ENCODE peak calls at places on chromosomes 2 and 18, in seven cellular contexts. One of them, this sample, is unnamed.

GRCh38 chr2:151575338-151575737 is 158.9 kb downstream of the NEB start:
- DNase-seq in stimulated activated naive CD8-positive, alpha-beta T cell treated with anti-CD3 and anti-CD28 coated beads, Interleukin-15, amount 100 ng/mL, for 72 hours: no peak
- DNase-seq in activated T-cell treated with anti-CD3 and anti-CD28 coated beads, Interleukin-2, amount 50 U/mL, for 1 hour: no peak
- DNase-seq in pancreas: no peak
- DNase-seq in fibroblast of mammary gland: peak
- DNase-seq in A172: peak
- DNase-seq in GM13976: no peak
- DNase-seq in this sample: no peak

GRCh38 chr2:20972110-20972509 is 71.8 kb downstream of the APOB start:
- DNase-seq in activated T-cell treated with anti-CD3 and anti-CD28 coated beads, Interleukin-2, amount 50 U/mL, for 1 hour: no peak
- DNase-seq in stimulated activated naive CD8-positive, alpha-beta T cell treated with anti-CD3 and anti-CD28 coated beads, Interleukin-15, amount 100 ng/mL, for 72 hours: no peak
- DNase-seq in GM13976: no peak
- DNase-seq in fibroblast of mammary gland: no peak
- DNase-seq in pancreas: no peak
- DNase-seq in A172: no peak
- DNase-seq in this sample: no peak

GRCh38 chr2:138078153-138078552 is 113.9 kb downstream of the HNMT start:
- DNase-seq in stimulated activated naive CD8-positive, alpha-beta T cell treated with anti-CD3 and anti-CD28 coated beads, Interleukin-15, amount 100 ng/mL, for 72 hours: no peak
- DNase-seq in activated T-cell treated with anti-CD3 and anti-CD28 coated beads, Interleukin-2, amount 50 U/mL, for 1 hour: no peak
- DNase-seq in pancreas: no peak
- DNase-seq in A172: no peak
- DNase-seq in fibroblast of mammary gland: no peak
- DNase-seq in GM13976: no peak
- DNase-seq in this sample: no peak

GRCh38 chr2:96163768-96164429 is 18.7 kb upstream of the DUSP2 start:
- DNase-seq in GM13976: peak
- DNase-seq in A172: no peak
- DNase-seq in fibroblast of mammary gland: no peak
- DNase-seq in stimulated activated naive CD8-positive, alpha-beta T cell treated with anti-CD3 and anti-CD28 coated beads, Interleukin-15, amount 100 ng/mL, for 72 hours: peak
- DNase-seq in activated T-cell treated with anti-CD3 and anti-CD28 coated beads, Interleukin-2, amount 50 U/mL, for 1 hour: peak
- DNase-seq in pancreas: peak
- DNase-seq in this sample: peak

GRCh38 chr18:36493349-36494281 is 196.1 kb downstream of the FHOD3 start:
- DNase-seq in activated T-cell treated with anti-CD3 and anti-CD28 coated beads, Interleukin-2, amount 50 U/mL, for 1 hour: no peak
- DNase-seq in pancreas: no peak
- DNase-seq in fibroblast of mammary gland: peak
- DNase-seq in GM13976: no peak
- DNase-seq in A172: no peak
- DNase-seq in stimulated activated naive CD8-positive, alpha-beta T cell treated with anti-CD3 and anti-CD28 coated beads, Interleukin-15, amount 100 ng/mL, for 72 hours: no peak
- DNase-seq in this sample: no peak

GRCh38 chr2:29238497-29238896 is 123.3 kb downstream of the CLIP4 start:
- DNase-seq in stimulated activated naive CD8-positive, alpha-beta T cell treated with anti-CD3 and anti-CD28 coated beads, Interleukin-15, amount 100 ng/mL, for 72 hours: no peak
- DNase-seq in activated T-cell treated with anti-CD3 and anti-CD28 coated beads, Interleukin-2, amount 50 U/mL, for 1 hour: no peak
- DNase-seq in GM13976: peak
- DNase-seq in fibroblast of mammary gland: peak
- DNase-seq in pancreas: peak
- DNase-seq in A172: peak
- DNase-seq in this sample: no peak

GRCh38 chr2:232275670-232276069 is 102.9 kb upstream of the ALPP start:
- DNase-seq in activated T-cell treated with anti-CD3 and anti-CD28 coated beads, Interleukin-2, amount 50 U/mL, for 1 hour: no peak
- DNase-seq in stimulated activated naive CD8-positive, alpha-beta T cell treated with anti-CD3 and anti-CD28 coated beads, Interleukin-15, amount 100 ng/mL, for 72 hours: no peak
- DNase-seq in fibroblast of mammary gland: no peak
- DNase-seq in A172: no peak
- DNase-seq in GM13976: no peak
- DNase-seq in pancreas: no peak
- DNase-seq in this sample: no peak

GRCh38 chr18:31156831-31157763 is 5.6 kb downstream of the DSC1 start:
- DNase-seq in activated T-cell treated with anti-CD3 and anti-CD28 coated beads, Interleukin-2, amount 50 U/mL, for 1 hour: no peak
- DNase-seq in stimulated activated naive CD8-positive, alpha-beta T cell treated with anti-CD3 and anti-CD28 coated beads, Interleukin-15, amount 100 ng/mL, for 72 hours: no peak
- DNase-seq in pancreas: no peak
- DNase-seq in A172: no peak
- DNase-seq in GM13976: no peak
- DNase-seq in fibroblast of mammary gland: no peak
- DNase-seq in this sample: no peak

GRCh38 chr2:207434288-207434687 is 95.5 kb upstream of the CREB1 start:
- DNase-seq in pancreas: no peak
- DNase-seq in A172: no peak
- DNase-seq in stimulated activated naive CD8-positive, alpha-beta T cell treated with anti-CD3 and anti-CD28 coated beads, Interleukin-15, amount 100 ng/mL, for 72 hours: no peak
- DNase-seq in activated T-cell treated with anti-CD3 and anti-CD28 coated beads, Interleukin-2, amount 50 U/mL, for 1 hour: no peak
- DNase-seq in fibroblast of mammary gland: no peak
- DNase-seq in GM13976: no peak
- DNase-seq in this sample: no peak

GRCh38 chr2:205024822-205025518 is 479.7 kb downstream of the PARD3B start:
- DNase-seq in fibroblast of mammary gland: peak
- DNase-seq in activated T-cell treated with anti-CD3 and anti-CD28 coated beads, Interleukin-2, amount 50 U/mL, for 1 hour: no peak
- DNase-seq in stimulated activated naive CD8-positive, alpha-beta T cell treated with anti-CD3 and anti-CD28 coated beads, Interleukin-15, amount 100 ng/mL, for 72 hours: peak
- DNase-seq in pancreas: no peak
- DNase-seq in GM13976: no peak
- DNase-seq in A172: peak
- DNase-seq in this sample: no peak

GRCh38 chr2:151049746-151050145 is 211.9 kb downstream of the RBM43 start:
- DNase-seq in fibroblast of mammary gland: peak
- DNase-seq in stimulated activated naive CD8-positive, alpha-beta T cell treated with anti-CD3 and anti-CD28 coated beads, Interleukin-15, amount 100 ng/mL, for 72 hours: no peak
- DNase-seq in A172: peak
- DNase-seq in pancreas: no peak
- DNase-seq in GM13976: no peak
- DNase-seq in activated T-cell treated with anti-CD3 and anti-CD28 coated beads, Interleukin-2, amount 50 U/mL, for 1 hour: no peak
- DNase-seq in this sample: no peak

GRCh38 chr2:192190474-192190873 is 4.3 kb downstream of the TMEFF2 start:
- DNase-seq in stimulated activated naive CD8-positive, alpha-beta T cell treated with anti-CD3 and anti-CD28 coated beads, Interleukin-15, amount 100 ng/mL, for 72 hours: no peak
- DNase-seq in pancreas: no peak
- DNase-seq in fibroblast of mammary gland: peak
- DNase-seq in GM13976: no peak
- DNase-seq in activated T-cell treated with anti-CD3 and anti-CD28 coated beads, Interleukin-2, amount 50 U/mL, for 1 hour: no peak
- DNase-seq in A172: peak
- DNase-seq in this sample: no peak

GRCh38 chr2:11398710-11399109 is 54.3 kb upstream of the ROCK2 start:
- DNase-seq in GM13976: no peak
- DNase-seq in A172: no peak
- DNase-seq in activated T-cell treated with anti-CD3 and anti-CD28 coated beads, Interleukin-2, amount 50 U/mL, for 1 hour: no peak
- DNase-seq in stimulated activated naive CD8-positive, alpha-beta T cell treated with anti-CD3 and anti-CD28 coated beads, Interleukin-15, amount 100 ng/mL, for 72 hours: no peak
- DNase-seq in fibroblast of mammary gland: no peak
- DNase-seq in pancreas: no peak
- DNase-seq in this sample: no peak

GRCh38 chr2:13057671-13058070 is 340.9 kb downstream of the TRIB2 start:
- DNase-seq in pancreas: no peak
- DNase-seq in activated T-cell treated with anti-CD3 and anti-CD28 coated beads, Interleukin-2, amount 50 U/mL, for 1 hour: no peak
- DNase-seq in A172: no peak
- DNase-seq in GM13976: no peak
- DNase-seq in fibroblast of mammary gland: no peak
- DNase-seq in stimulated activated naive CD8-positive, alpha-beta T cell treated with anti-CD3 and anti-CD28 coated beads, Interleukin-15, amount 100 ng/mL, for 72 hours: no peak
- DNase-seq in this sample: no peak

GRCh38 chr2:46719499-46719898 is 196.1 kb downstream of the MCFD2 start:
- DNase-seq in stimulated activated naive CD8-positive, alpha-beta T cell treated with anti-CD3 and anti-CD28 coated beads, Interleukin-15, amount 100 ng/mL, for 72 hours: no peak
- DNase-seq in pancreas: no peak
- DNase-seq in fibroblast of mammary gland: peak
- DNase-seq in A172: peak
- DNase-seq in activated T-cell treated with anti-CD3 and anti-CD28 coated beads, Interleukin-2, amount 50 U/mL, for 1 hour: no peak
- DNase-seq in GM13976: no peak
- DNase-seq in this sample: no peak

GRCh38 chr18:11809895-11810294 is 41.3 kb upstream of the CHMP1B start:
- DNase-seq in A172: no peak
- DNase-seq in pancreas: no peak
- DNase-seq in GM13976: no peak
- DNase-seq in fibroblast of mammary gland: no peak
- DNase-seq in activated T-cell treated with anti-CD3 and anti-CD28 coated beads, Interleukin-2, amount 50 U/mL, for 1 hour: no peak
- DNase-seq in stimulated activated naive CD8-positive, alpha-beta T cell treated with anti-CD3 and anti-CD28 coated beads, Interleukin-15, amount 100 ng/mL, for 72 hours: no peak
- DNase-seq in this sample: no peak

GRCh38 chr18:57050314-57050949 is 96.5 kb upstream of the BOD1L2 start:
- DNase-seq in fibroblast of mammary gland: no peak
- DNase-seq in pancreas: no peak
- DNase-seq in activated T-cell treated with anti-CD3 and anti-CD28 coated beads, Interleukin-2, amount 50 U/mL, for 1 hour: no peak
- DNase-seq in stimulated activated naive CD8-positive, alpha-beta T cell treated with anti-CD3 and anti-CD28 coated beads, Interleukin-15, amount 100 ng/mL, for 72 hours: no peak
- DNase-seq in GM13976: no peak
- DNase-seq in A172: no peak
- DNase-seq in this sample: no peak

This sample was measured in stimulated activated naive B cell treated with anti-CD40 and anti-IgM and Interleukin-4, amounts not matched to agents 10 μg/mL and 1 μg/mL and 100 μg/mL, for 72 hours.